ENCODE peak calls at places on chromosomes 13 and 19, in five cellular contexts. X is psoas muscle; G is OCI-LY7; O is CD8-positive, alpha-beta memory T cell; H is mammary epithelial cell. N is an unnamed sample. For H3K36me3, the result is how much of the 10 kb centered on the place peaks cover.

GRCh38 chr13:28161370-28161769 is 23.0 kb downstream of the PAN3 start:
- DNase-seq in G (no peak), X (no peak), O (no peak), H (no peak), N (peak)

GRCh38 chr19:38402967-38403674 is at the start of gene FAM98C:
- DNase-seq in H (peak), G (peak), X (peak), O (peak), N (peak)

GRCh38 chr13:63094717-63095116 is 1679.1 kb upstream of the PCDH20 start:
- DNase-seq in O (no peak), H (no peak), G (no peak), X (no peak), N (no peak)

GRCh38 chr19:47226426-47227346 is 4.3 kb downstream of the BBC3 start:
- DNase-seq in H (peak), X (peak), G (peak), O (peak), N (no peak)

GRCh38 chr19:45090034-45090433 is 2.9 kb upstream of the PPP1R37 start:
- DNase-seq in H (no peak), G (no peak), O (no peak), X (no peak), N (no peak)

GRCh38 chr13:50951366-50951765 is 41.8 kb downstream of the RNASEH2B start:
- DNase-seq in H (no peak), O (no peak), X (no peak), G (no peak), N (no peak)

GRCh38 chr13:42377640-42378382 is 105.9 kb downstream of the AKAP11 start:
- DNase-seq in G (peak), H (no peak), O (no peak), X (no peak), N (no peak)

GRCh38 chr19:18932216-18932841 is 8.7 kb downstream of the HOMER3 start:
- DNase-seq in G (peak), O (peak), H (no peak), X (peak), N (peak)

GRCh38 chr13:113862766-113863510 is 938 bp downstream of the GAS6 start:
- DNase-seq in H (no peak), G (no peak), X (peak), O (no peak), N (no peak)

GRCh38 chr19:16293133-16294085 is 31.2 kb upstream of the KLF2 start:
- DNase-seq in X (peak), H (no peak), O (no peak), G (no peak), N (peak)

GRCh38 chr13:72469932-72470331 is 257.5 kb downstream of the MZT1 start:
- DNase-seq in G (no peak), X (no peak), O (no peak), H (no peak), N (no peak)

GRCh38 chr13:28478127-28478526 is 16.8 kb downstream of the FLT1 start:
- DNase-seq in X (no peak), H (no peak), O (no peak), G (no peak), N (no peak)

GRCh38 chr19:48685583-48685982 is 10.2 kb upstream of the FUT2 start:
- DNase-seq in X (no peak), O (no peak), H (peak), G (no peak), N (peak)

GRCh38 chr13:44932850-44933251 is 56.4 kb downstream of the NUFIP1 start:
- DNase-seq in G (no peak), O (no peak), H (no peak), X (no peak), N (peak)

GRCh38 chr13:26257049-26257448 is 3.1 kb downstream of the CDK8 start:
- DNase-seq in X (no peak), H (no peak), O (no peak), G (peak), N (no peak)

GRCh38 chr13:113157929-113158747 is at the start of gene PROZ:
- DNase-seq in O (no peak), X (no peak), G (no peak), H (no peak), N (no peak)

GRCh38 chr19:56567274-56568120 is at the start of gene ZNF470:
- DNase-seq in X (peak), O (peak), H (peak), G (peak), N (peak)

GRCh38 chr19:19049406-19049805 is 14.4 kb upstream of the SLC25A42 start:
- DNase-seq in X (no peak), O (no peak), H (no peak), G (no peak), N (peak)

GRCh38 chr13:98563071-98563470 is 13.8 kb downstream of the STK24 start:
- DNase-seq in X (no peak), H (no peak), O (peak), G (peak), N (no peak)

GRCh38 chr13:83065136-83065535 is 817.1 kb downstream of the SLITRK1 start:
- DNase-seq in X (peak), H (peak), G (no peak), O (no peak), N (no peak)

GRCh38 chr13:41613471-41613870 is 156.1 kb downstream of the RGCC start:
- DNase-seq in X (no peak), G (no peak), H (peak), O (no peak), N (no peak)

GRCh38 chr13:34360702-34361101 is 542.8 kb downstream of the RFC3 start:
- DNase-seq in O (no peak), G (no peak), X (no peak), H (peak), N (peak)

GRCh38 chr19:1860133-1860775 is 3.1 kb downstream of the KLF16 start:
- DNase-seq in H (no peak), X (no peak), G (peak), O (peak), N (peak)

GRCh38 chr19:33100894-33101644 is 20.1 kb downstream of the GPATCH1 start:
- DNase-seq in H (no peak), G (no peak), O (no peak), X (no peak), N (peak)

DNA sequence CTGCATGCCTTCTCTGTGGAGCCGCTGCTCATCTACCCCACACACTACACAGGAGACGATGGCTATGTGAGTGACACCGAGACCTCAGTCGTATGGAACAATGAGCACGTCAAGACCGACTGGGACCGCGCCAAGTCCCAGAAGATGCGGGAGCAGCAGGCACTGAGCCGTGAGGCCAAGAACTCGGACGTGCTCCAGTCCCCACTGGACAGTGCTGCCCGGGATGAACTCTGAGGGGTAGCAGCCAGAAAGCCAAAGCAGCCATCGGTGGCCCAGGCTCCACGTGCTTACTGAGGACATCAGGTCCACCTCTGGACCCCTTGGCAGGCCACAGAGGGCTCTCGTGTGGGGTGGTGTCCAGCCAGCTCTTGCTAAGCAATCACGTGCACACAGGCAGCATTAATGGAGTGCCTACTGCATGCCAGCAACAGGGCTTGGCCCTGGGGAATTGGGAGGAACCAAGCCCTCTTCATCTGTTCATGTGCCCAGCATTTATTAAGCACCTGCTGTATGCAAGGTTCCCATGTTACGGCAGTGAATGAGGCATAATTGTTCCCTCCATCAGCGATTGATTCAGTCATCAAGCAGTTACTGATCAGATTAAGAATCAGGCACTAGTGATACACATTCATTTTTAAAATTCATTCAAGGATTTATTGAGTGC is 25.9 kb downstream of the COLGALT1 start:
- DNase-seq in O (no peak), H (no peak), G (no peak), X (no peak), N (no peak)
- H3K36me3 ChIP-seq in O (under half), H (under half), G (half or more), X (under half), N (under half)

GRCh38 chr19:8335343-8336071 is 7.6 kb downstream of the KANK3 start:
- DNase-seq in H (no peak), G (no peak), O (no peak), X (peak), N (no peak)
- H3K4me3 ChIP-seq in H (peak), G (no peak), O (no peak), X (peak), N (peak)

DNA sequence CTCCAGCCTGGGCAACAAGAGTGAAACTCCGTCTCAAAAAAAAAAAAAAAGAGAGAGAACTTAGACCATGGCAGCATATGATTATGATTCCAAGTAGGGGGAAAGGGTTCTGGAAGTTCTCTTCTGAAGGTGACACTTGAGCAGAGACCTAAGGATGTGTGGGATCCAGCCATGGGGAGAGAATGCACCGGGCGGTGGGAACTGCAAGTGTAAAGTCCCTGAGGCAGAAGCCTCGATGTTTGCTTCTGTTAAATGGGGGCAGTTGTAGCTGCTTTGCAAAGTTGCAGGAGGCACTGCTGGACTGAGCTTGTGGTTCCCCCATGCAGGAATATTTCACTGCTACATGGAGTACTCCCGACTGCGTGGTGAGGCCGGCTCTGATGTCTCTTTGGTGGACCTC is 9.1 kb downstream of the SLC44A2 start:
- DNase-seq in O (no peak), X (no peak), G (no peak), H (no peak), N (no peak)
- H3K36me3 ChIP-seq in O (half or more), X (under half), G (half or more), H (under half), N (under half)

GRCh38 chr13:95530178-95530577 is 22.3 kb upstream of the CLDN10 start:
- DNase-seq in O (no peak), G (no peak), X (no peak), H (peak), N (peak)
- H3K4me3 ChIP-seq in O (no peak), G (no peak), X (no peak), H (no peak), N (no peak)

DNA sequence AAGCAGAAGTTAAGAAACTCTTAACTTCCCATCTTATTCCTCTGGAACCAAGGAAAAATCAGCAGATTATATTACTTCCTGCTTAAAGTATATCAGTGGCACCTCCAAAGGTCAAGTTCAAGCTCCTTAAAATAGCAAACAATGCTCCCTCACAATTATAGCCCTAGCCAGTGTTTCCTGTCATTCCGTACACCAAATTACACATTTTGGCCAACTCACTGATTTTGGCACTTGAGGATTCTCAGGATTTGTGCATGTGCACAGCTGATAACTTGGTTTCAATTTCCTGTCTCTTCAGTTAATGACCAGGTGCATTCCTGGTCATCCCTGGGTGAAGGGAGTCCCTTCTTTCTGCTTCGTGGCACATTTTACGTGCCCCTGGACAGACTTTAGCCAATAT is 42.0 kb downstream of the TPP2 start:
- DNase-seq in G (no peak), X (no peak), H (no peak), O (no peak), N (no peak)
- H3K36me3 ChIP-seq in G (half or more), X (under half), H (half or more), O (half or more), N (under half)